ENCODE peak calls at places on chromosome 12, in five cellular contexts. I is H1, N is ovary, C is upper lobe of right lung, L is omental fat pad. V is an unnamed sample.

GRCh38 chr12:52232916-52233461 is at the start of gene KRT7:
- DNase-seq in I (peak), N (no peak), C (peak), L (peak), V (peak)

GRCh38 chr12:131928080-131928764 is 854 bp upstream of the PUS1 start:
- DNase-seq in I (no peak), N (no peak), C (no peak), L (no peak), V (no peak)

GRCh38 chr12:59660148-59660547 is 64.3 kb downstream of the SLC16A7 start:
- DNase-seq in I (no peak), N (no peak), C (no peak), L (no peak), V (no peak)

GRCh38 chr12:12172106-12172511 is 94.7 kb downstream of the LRP6 start:
- DNase-seq in I (no peak), N (no peak), C (no peak), L (no peak), V (no peak)

GRCh38 chr12:52395761-52396434 is 10.2 kb downstream of the KRT82 start:
- DNase-seq in I (peak), N (no peak), C (peak), L (no peak), V (no peak)

GRCh38 chr12:52582971-52583456 is 9.4 kb upstream of the KRT74 start:
- DNase-seq in I (peak), N (no peak), C (peak), L (peak), V (peak)

GRCh38 chr12:4024701-4025419 is 151.7 kb upstream of the PARP11 start:
- DNase-seq in I (peak), N (no peak), C (no peak), L (no peak), V (peak)

GRCh38 chr12:104201238-104202001 is 14.2 kb upstream of the TXNRD1 start:
- DNase-seq in I (peak), N (peak), C (no peak), L (no peak), V (peak)

GRCh38 chr12:96710127-96710745 is 196.8 kb upstream of the NEDD1 start:
- DNase-seq in I (peak), N (no peak), C (no peak), L (no peak), V (no peak)

GRCh38 chr12:105092336-105092735 is 8.1 kb upstream of the ALDH1L2 start:
- DNase-seq in I (peak), N (no peak), C (no peak), L (no peak), V (no peak)

GRCh38 chr12:80551897-80552296 is 107.9 kb downstream of the PTPRQ start:
- DNase-seq in I (no peak), N (no peak), C (no peak), L (no peak), V (no peak)

GRCh38 chr12:101407054-101407437 is 526 bp downstream of the ARL1 start:
- DNase-seq in I (no peak), N (no peak), C (no peak), L (no peak), V (no peak)

GRCh38 chr12:73158341-73158740 is 886.2 kb downstream of the TRHDE start:
- DNase-seq in I (no peak), N (no peak), C (no peak), L (no peak), V (no peak)

GRCh38 chr12:9909724-9910123 is 22.4 kb downstream of the CLEC2A start:
- DNase-seq in I (no peak), N (no peak), C (no peak), L (no peak), V (no peak)

GRCh38 chr12:44000309-44000952 is 164.6 kb downstream of the TMEM117 start:
- DNase-seq in I (peak), N (no peak), C (no peak), L (no peak), V (no peak)

GRCh38 chr12:125137776-125138344 is 72.6 kb downstream of the AACS start:
- DNase-seq in I (no peak), N (no peak), C (no peak), L (no peak), V (no peak)

GRCh38 chr12:109779382-109779781 is 53.8 kb downstream of the TRPV4 start:
- DNase-seq in I (no peak), N (no peak), C (no peak), L (no peak), V (no peak)

GRCh38 chr12:52053570-52054209 is 2.4 kb downstream of the NR4A1 start:
- DNase-seq in I (no peak), N (peak), C (no peak), L (no peak), V (no peak)

GRCh38 chr12:130132831-130133635 is 29.2 kb upstream of the FZD10 start:
- DNase-seq in I (no peak), N (no peak), C (no peak), L (no peak), V (no peak)

GRCh38 chr12:76083246-76083735 is 1.2 kb downstream of the NAP1L1 start:
- DNase-seq in I (no peak), N (no peak), C (no peak), L (no peak), V (no peak)

GRCh38 chr12:76078748-76079147 is 5.7 kb downstream of the NAP1L1 start:
- DNase-seq in I (no peak), N (no peak), C (no peak), L (no peak), V (no peak)

GRCh38 chr12:76081909-76082308 is 2.6 kb downstream of the NAP1L1 start:
- DNase-seq in I (no peak), N (no peak), C (no peak), L (no peak), V (no peak)

GRCh38 chr12:76080017-76080728 is 4.3 kb downstream of the NAP1L1 start:
- DNase-seq in I (no peak), N (no peak), C (no peak), L (no peak), V (no peak)

GRCh38 chr12:76080729-76081415 is 3.6 kb downstream of the NAP1L1 start:
- DNase-seq in I (no peak), N (no peak), C (no peak), L (no peak), V (no peak)
- TF ChIP-seq CTCF in I (peak), N (no peak), C (no peak), L (no peak), V (no peak)

GRCh38 chr12:64403708-64404469 is at the start of gene XPOT:
- DNase-seq in I (peak), N (peak), C (peak), L (peak), V (peak)
- TF ChIP-seq CTCF in I (no peak), N (no peak), C (no peak), L (no peak), V (no peak)

GRCh38 chr12:122029620-122030426 is 8.1 kb downstream of the BCL7A start:
- DNase-seq in I (no peak), N (no peak), C (no peak), L (no peak), V (peak)

GRCh38 chr12:122028601-122029560 is 7.2 kb downstream of the BCL7A start:
- DNase-seq in I (no peak), N (no peak), C (no peak), L (no peak), V (no peak)

GRCh38 chr12:122028165-122028591 is 6.5 kb downstream of the BCL7A start:
- DNase-seq in I (no peak), N (no peak), C (no peak), L (no peak), V (no peak)

GRCh38 chr12:122024132-122024785 is 2.6 kb downstream of the BCL7A start:
- DNase-seq in I (no peak), N (no peak), C (no peak), L (no peak), V (peak)

DNA sequence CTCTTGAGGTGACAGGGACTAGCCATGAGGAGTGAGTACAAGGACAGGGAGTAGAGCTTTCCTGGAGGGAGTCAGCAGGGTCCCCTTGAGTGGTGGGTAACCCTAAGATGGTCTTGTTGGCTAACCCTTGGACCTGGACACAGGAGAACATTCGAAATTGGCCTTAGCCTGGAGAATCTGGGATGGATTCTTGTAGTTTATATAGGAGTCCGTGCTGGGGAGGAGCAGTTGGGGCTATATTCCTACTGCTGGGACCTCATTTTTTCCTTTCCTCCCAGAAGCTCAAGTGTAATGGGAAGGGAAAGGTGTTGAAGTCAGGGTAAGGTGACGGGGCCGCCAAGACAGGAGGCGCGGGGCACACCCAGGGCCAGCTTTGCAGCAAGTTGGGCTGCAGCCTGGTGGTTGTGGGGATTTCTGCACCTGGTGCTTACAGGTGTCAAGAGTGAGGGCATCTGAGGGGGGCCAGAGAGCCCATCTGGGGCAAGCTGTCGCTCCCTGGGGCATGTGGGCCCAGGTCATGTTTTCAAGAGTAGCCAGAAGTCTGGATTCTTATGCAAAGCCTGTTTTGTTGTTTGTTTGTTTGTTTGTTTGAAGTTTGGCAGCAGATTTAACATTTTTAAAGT is 5.1 kb downstream of the BCL7A start:
- DNase-seq in I (no peak), N (no peak), C (no peak), L (no peak), V (peak)
- TF ChIP-seq CTCF in I (no peak), N (no peak), C (no peak), L (no peak), V (no peak)

GRCh38 chr12:69684472-69684871 is 14.6 kb downstream of the BEST3 start:
- DNase-seq in I (no peak), N (no peak), C (no peak), L (no peak), V (no peak)
- TF ChIP-seq CTCF in I (no peak), N (no peak), C (no peak), L (no peak), V (no peak)

GRCh38 chr12:42236017-42236416 is 2.0 kb downstream of the YAF2 start:
- DNase-seq in I (no peak), N (no peak), C (no peak), L (no peak), V (no peak)
- TF ChIP-seq CTCF in I (no peak), N (no peak), C (no peak), L (no peak), V (no peak)

DNA sequence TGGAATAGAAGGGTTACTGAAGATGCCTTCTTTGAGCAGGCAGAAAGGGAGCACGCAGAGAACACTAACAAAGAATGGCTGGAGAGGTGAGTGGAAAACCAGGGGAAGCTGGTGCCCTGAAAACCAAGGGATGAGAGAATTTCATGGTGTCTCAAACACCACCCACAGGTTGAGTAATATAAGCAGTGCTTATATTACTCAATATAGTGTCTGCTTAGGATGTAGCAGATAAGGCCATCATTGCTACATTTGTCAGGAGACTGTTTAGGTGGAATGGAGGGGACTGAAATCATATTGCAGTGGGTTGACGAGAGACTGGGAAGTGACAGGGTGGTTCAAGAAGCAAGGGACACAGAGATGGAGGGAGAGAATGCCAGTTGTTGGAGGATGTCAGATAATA is 20.6 kb downstream of the PKP2 start:
- DNase-seq in I (no peak), N (no peak), C (no peak), L (no peak), V (no peak)
- TF ChIP-seq CTCF in I (no peak), N (no peak), C (no peak), L (no peak), V (no peak)

GRCh38 chr12:22529281-22530060 is 14.9 kb downstream of the C2CD5 start:
- DNase-seq in I (no peak), N (no peak), C (no peak), L (no peak), V (no peak)
- TF ChIP-seq CTCF in I (no peak), N (no peak), C (peak), L (no peak), V (peak)

GRCh38 chr12:46372852-46373302 is 304 bp upstream of the SLC38A2 start:
- DNase-seq in I (peak), N (no peak), C (no peak), L (no peak), V (no peak)

GRCh38 chr12:46371718-46372130 is 849 bp downstream of the SLC38A2 start:
- DNase-seq in I (no peak), N (peak), C (peak), L (no peak), V (peak)

GRCh38 chr12:46370792-46371717 is 1.5 kb downstream of the SLC38A2 start:
- DNase-seq in I (peak), N (peak), C (peak), L (peak), V (peak)

GRCh38 chr12:46373303-46374182 is 970 bp upstream of the SLC38A2 start:
- DNase-seq in I (peak), N (peak), C (peak), L (peak), V (peak)

DNA sequence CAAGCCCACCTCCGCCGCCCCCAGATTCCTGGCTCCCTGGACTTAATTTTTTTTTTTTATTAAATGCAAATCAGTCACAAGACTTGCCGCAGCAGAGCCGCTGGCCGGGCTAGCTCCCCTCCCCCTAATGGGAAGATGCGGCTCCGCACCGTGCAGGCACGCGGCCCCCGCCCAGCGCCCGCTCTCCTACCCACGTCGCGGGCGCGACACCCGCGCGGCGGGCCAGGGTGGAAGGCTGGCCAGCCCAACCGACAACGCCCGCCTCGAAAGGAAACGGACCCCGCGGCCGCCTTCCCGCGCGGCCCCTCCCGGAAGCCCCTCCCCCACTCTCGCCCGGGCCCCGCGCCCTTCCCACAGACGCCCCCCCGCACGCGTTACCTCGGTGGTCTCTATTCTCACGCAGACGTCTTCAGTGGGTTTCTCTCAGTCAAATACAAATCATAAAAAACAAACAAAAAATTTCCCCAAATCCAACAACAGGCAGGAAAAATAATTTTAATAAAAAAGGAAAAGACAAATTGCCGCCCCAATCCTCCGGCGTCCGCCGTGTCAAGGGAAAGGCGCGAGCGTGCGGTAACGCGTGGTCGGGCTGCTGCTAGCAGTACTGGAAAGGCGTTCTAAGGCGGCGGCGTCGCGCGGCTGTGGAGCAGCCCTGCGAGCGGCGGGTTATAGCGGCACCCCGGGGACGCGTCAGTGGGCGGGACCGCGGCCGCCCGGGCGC is at the start of gene SLC38A2:
- DNase-seq in I (no peak), N (peak), C (peak), L (peak), V (peak)
- TF ChIP-seq CTCF in I (no peak), N (no peak), C (no peak), L (no peak), V (no peak)

V was measured in pancreas.